ENCODE peak calls at places on chromosome 16, in six cellular contexts. H, Y, V, L, O and X are unnamed samples.

GRCh38 chr16:85586360-85587145 is 26.6 kb upstream of the GSE1 start:
- DNase-seq in H (no peak), Y (no peak), V (no peak), L (no peak), O (no peak), X (peak)

GRCh38 chr16:56477096-56477878 is 25.9 kb downstream of the OGFOD1 start:
- DNase-seq in H (peak), Y (no peak), V (no peak), L (no peak), O (peak), X (no peak)

GRCh38 chr16:1773703-1774455 is 945 bp upstream of the MRPS34 start:
- DNase-seq in H (no peak), Y (no peak), V (no peak), L (no peak), O (peak), X (peak)

GRCh38 chr16:20242568-20243240 is 84.6 kb downstream of the GP2 start:
- DNase-seq in H (no peak), Y (no peak), V (no peak), L (no peak), O (no peak), X (no peak)

GRCh38 chr16:56196381-56196780 is 5.1 kb downstream of the GNAO1 start:
- DNase-seq in H (no peak), Y (no peak), V (no peak), L (no peak), O (no peak), X (no peak)

GRCh38 chr16:66161942-66162341 is 204.5 kb upstream of the CDH5 start:
- DNase-seq in H (no peak), Y (no peak), V (no peak), L (no peak), O (no peak), X (no peak)

GRCh38 chr16:81734632-81735434 is 44.3 kb upstream of the PLCG2 start:
- DNase-seq in H (no peak), Y (no peak), V (no peak), L (no peak), O (no peak), X (no peak)

GRCh38 chr16:15542261-15542660 is 100.7 kb downstream of the MARF1 start:
- DNase-seq in H (no peak), Y (no peak), V (no peak), L (no peak), O (no peak), X (no peak)

GRCh38 chr16:78574571-78574970 is 475.1 kb downstream of the WWOX start:
- DNase-seq in H (no peak), Y (no peak), V (no peak), L (no peak), O (no peak), X (no peak)

GRCh38 chr16:24689128-24689527 is 40.3 kb upstream of the TNRC6A start:
- DNase-seq in H (peak), Y (no peak), V (no peak), L (no peak), O (peak), X (no peak)

GRCh38 chr16:229731-230281 is 557 bp upstream of the LUC7L start:
- DNase-seq in H (no peak), Y (no peak), V (no peak), L (no peak), O (no peak), X (no peak)

GRCh38 chr16:67923414-67924127 is 8.1 kb downstream of the CTRL start:
- DNase-seq in H (no peak), Y (no peak), V (no peak), L (no peak), O (no peak), X (peak)

GRCh38 chr16:57307365-57307764 is 22.9 kb upstream of the PLLP start:
- DNase-seq in H (no peak), Y (no peak), V (no peak), L (no peak), O (no peak), X (no peak)

GRCh38 chr16:74224828-74225227 is 71.8 kb upstream of the PSMD7 start:
- DNase-seq in H (peak), Y (no peak), V (no peak), L (no peak), O (peak), X (no peak)

GRCh38 chr16:17557480-17557879 is 86.7 kb upstream of the XYLT1 start:
- DNase-seq in H (no peak), Y (no peak), V (no peak), L (no peak), O (no peak), X (no peak)